ENCODE peak calls at places on chromosomes 7 and 10, in five cellular contexts. U is activated T-cell treated with anti-CD3 and anti-CD28 coated beads for 24 hours, Z is bronchial epithelial cell, C is GM13977, M is foreskin fibroblast. G is an unnamed sample.

GRCh38 chr7:106767498-106768323 is 97.4 kb upstream of the PIK3CG start:
- DNase-seq in U (no peak), Z (no peak), C (no peak), M (no peak), G (peak; percentile 93)

GRCh38 chr7:1106783-1107421 is 19.0 kb downstream of the GPER1 start:
- DNase-seq in U (no peak), Z (no peak), C (no peak), M (no peak), G (no peak)

GRCh38 chr10:46048152-46048551 is 2.1 kb upstream of the MSMB start:
- DNase-seq in U (no peak), Z (no peak), C (no peak), M (no peak), G (no peak)

GRCh38 chr7:468141-468540 is 51.5 kb downstream of the PDGFA start:
- DNase-seq in U (no peak), Z (no peak), C (no peak), M (no peak), G (no peak)

GRCh38 chr7:34991938-34992840 is 45.1 kb downstream of the DPY19L1 start:
- DNase-seq in U (peak; percentile 42), Z (peak; percentile 68), C (no peak), M (peak; percentile 16), G (no peak)

GRCh38 chr10:123245264-123245663 is 91.1 kb downstream of the BUB3 start:
- DNase-seq in U (no peak), Z (no peak), C (no peak), M (no peak), G (no peak)

GRCh38 chr7:1708640-1709249 is 38.7 kb downstream of the ELFN1 start:
- DNase-seq in U (no peak), Z (no peak), C (no peak), M (no peak), G (no peak)

GRCh38 chr10:94747838-94748237 is 14.6 kb upstream of the CYP2C19 start:
- DNase-seq in U (no peak), Z (no peak), C (no peak), M (no peak), G (no peak)

GRCh38 chr10:59905066-59905734 is 1.2 kb downstream of the CCDC6 start:
- DNase-seq in U (peak; percentile 49), Z (peak; percentile 31), C (peak; percentile 79), M (peak; percentile 10), G (no peak)

GRCh38 chr10:79444243-79445119 is 943 bp downstream of the ZCCHC24 start:
- DNase-seq in U (peak; percentile 24), Z (peak; percentile 30), C (peak; percentile 63), M (peak; percentile 74), G (peak; percentile 56)

GRCh38 chr7:2945171-2945570 is 98.5 kb downstream of the CARD11 start:
- DNase-seq in U (no peak), Z (no peak), C (no peak), M (no peak), G (no peak)

GRCh38 chr10:81414038-81414437 is 461.0 kb upstream of the NRG3 start:
- DNase-seq in U (no peak), Z (no peak), C (no peak), M (no peak), G (peak; percentile 26)

GRCh38 chr7:70728873-70729552 is 402.9 kb upstream of the GALNT17 start:
- DNase-seq in U (no peak), Z (peak; percentile 73), C (no peak), M (no peak), G (no peak)

GRCh38 chr10:794382-794956 is 105.0 kb upstream of the DIP2C start:
- DNase-seq in U (no peak), Z (no peak), C (no peak), M (no peak), G (no peak)

G was measured in MM.1S.